ENCODE peak calls at places on chromosomes 4 and X, in four cellular contexts. T is Right ventricle myocardium superior, K is iPS-NIHi11, Z is T-cell. G is an unnamed sample.

GRCh38 chr4:53688186-53688790 is 97.0 kb upstream of the LNX1 start:
- DNase-seq in T (no peak), K (no peak), Z (no peak), G (no peak)

GRCh38 chr4:44916406-44916805 is 190.1 kb upstream of the GNPDA2 start:
- DNase-seq in T (no peak), K (no peak), Z (no peak), G (no peak)

GRCh38 chr4:164056426-164057142 is 562.1 kb downstream of the TMA16 start:
- DNase-seq in T (no peak), K (no peak), Z (no peak), G (no peak)

GRCh38 chrX:133335027-133335426 is 80.3 kb downstream of the GPC4 start:
- DNase-seq in T (no peak), K (peak), Z (no peak), G (no peak)

GRCh38 chrX:39688576-39689373 is 409.0 kb downstream of the BCOR start:
- DNase-seq in T (peak), K (peak), Z (no peak), G (no peak)

GRCh38 chrX:67652581-67652980 is 108.8 kb downstream of the AR start:
- DNase-seq in T (no peak), K (no peak), Z (no peak), G (no peak)

GRCh38 chrX:43269201-43269600 is 386.9 kb upstream of the MAOA start:
- DNase-seq in T (no peak), K (no peak), Z (no peak), G (no peak)

GRCh38 chr4:136687118-136687517 is 845.2 kb downstream of the PCDH18 start:
- DNase-seq in T (no peak), K (peak), Z (no peak), G (no peak)

GRCh38 chrX:6299724-6300123 is 71.1 kb upstream of the NLGN4X start:
- DNase-seq in T (no peak), K (no peak), Z (no peak), G (no peak)

GRCh38 chr4:107736924-107737448 is 17.0 kb upstream of the PAPSS1 start:
- DNase-seq in T (no peak), K (peak), Z (peak), G (peak)

GRCh38 chr4:105022811-105023667 is 123.6 kb upstream of the TET2 start:
- DNase-seq in T (no peak), K (no peak), Z (no peak), G (no peak)

GRCh38 chr4:25749150-25749794 is 93.6 kb downstream of the SLC34A2 start:
- DNase-seq in T (no peak), K (no peak), Z (no peak), G (no peak)

GRCh38 chrX:129980540-129981206 is 1.8 kb upstream of the BCORL1 start:
- DNase-seq in T (peak), K (peak), Z (no peak), G (peak)

GRCh38 chr4:41940834-41941233 is 5.6 kb downstream of the TMEM33 start:
- DNase-seq in T (no peak), K (no peak), Z (no peak), G (no peak)

GRCh38 chr4:100694467-100694866 is 176.6 kb upstream of the EMCN start:
- DNase-seq in T (no peak), K (no peak), Z (no peak), G (no peak)

GRCh38 chr4:185165605-185166063 is 22.6 kb downstream of the SLC25A4 start:
- DNase-seq in T (no peak), K (no peak), Z (no peak), G (no peak)

GRCh38 chrX:68828740-68829593 is at the start of gene EFNB1:
- DNase-seq in T (peak), K (peak), Z (peak), G (peak)

GRCh38 chr4:86108152-86108551 is 251.7 kb downstream of the MAPK10 start:
- DNase-seq in T (no peak), K (no peak), Z (no peak), G (no peak)

GRCh38 chr4:85127653-85128052 is 161.2 kb upstream of the WDFY3 start:
- DNase-seq in T (no peak), K (peak), Z (no peak), G (no peak)

GRCh38 chr4:20839957-20840356 is 139.7 kb downstream of the PACRGL start:
- DNase-seq in T (no peak), K (peak), Z (no peak), G (no peak)

GRCh38 chrX:31223817-31224216 is 152.0 kb upstream of the FTHL17 start:
- DNase-seq in T (no peak), K (no peak), Z (no peak), G (no peak)